ENCODE peak calls at places on chromosomes 6 and 20, in five cellular contexts. E is lower lobe of right lung, M is esophagus muscularis mucosa, K is OCI-LY7, W is MM.1S. B is an unnamed sample.

GRCh38 chr6:114151070-114151685 is 180.2 kb upstream of the HDAC2 start:
- DNase-seq in E (no peak), M (no peak), K (no peak), W (no peak), B (no peak)

GRCh38 chr20:57429579-57430202 is 38.5 kb downstream of the RBM38 start:
- DNase-seq in E (peak), M (no peak), K (no peak), W (no peak), B (peak)

GRCh38 chr20:6468751-6469150 is 298.7 kb upstream of the BMP2 start:
- DNase-seq in E (no peak), M (no peak), K (no peak), W (no peak), B (no peak)

GRCh38 chr20:56043227-56043626 is 37.9 kb upstream of the CBLN4 start:
- DNase-seq in E (no peak), M (no peak), K (no peak), W (no peak), B (no peak)

GRCh38 chr6:17869010-17869752 is 118.3 kb downstream of the KIF13A start:
- DNase-seq in E (no peak), M (no peak), K (no peak), W (no peak), B (no peak)

GRCh38 chr6:129340983-129341382 is 369.0 kb downstream of the ARHGAP18 start:
- DNase-seq in E (no peak), M (no peak), K (no peak), W (no peak), B (no peak)

GRCh38 chr20:63831696-63832686 is 927 bp upstream of the ZBTB46 start:
- DNase-seq in E (no peak), M (no peak), K (no peak), W (no peak), B (no peak)

GRCh38 chr20:61558726-61559125 is 306.7 kb downstream of the CDH4 start:
- DNase-seq in E (no peak), M (no peak), K (no peak), W (no peak), B (no peak)

GRCh38 chr6:125746731-125747588 is 2.5 kb upstream of the HEY2 start:
- DNase-seq in E (peak), M (no peak), K (peak), W (peak), B (peak)

GRCh38 chr6:33124947-33125346 is 49.2 kb downstream of the HLA-DPB1 start:
- DNase-seq in E (no peak), M (no peak), K (no peak), W (no peak), B (no peak)

GRCh38 chr6:80771941-80772340 is 665.5 kb downstream of the BCKDHB start:
- DNase-seq in E (no peak), M (no peak), K (no peak), W (peak), B (no peak)

GRCh38 chr6:133768656-133769295 is 120.1 kb upstream of the TCF21 start:
- DNase-seq in E (no peak), M (no peak), K (no peak), W (no peak), B (no peak)

GRCh38 chr6:150924808-150925654 is 59.5 kb downstream of the MTHFD1L start:
- DNase-seq in E (no peak), M (no peak), K (no peak), W (no peak), B (peak)

GRCh38 chr6:7073810-7074525 is 33.8 kb upstream of the RREB1 start:
- DNase-seq in E (peak), M (no peak), K (no peak), W (peak), B (peak)

GRCh38 chr6:138964012-138964411 is 24.0 kb downstream of the REPS1 start:
- DNase-seq in E (no peak), M (no peak), K (no peak), W (no peak), B (no peak)

GRCh38 chr20:59985864-59986263 is 27.6 kb downstream of the CDH26 start:
- DNase-seq in E (no peak), M (peak), K (peak), W (no peak), B (no peak)

GRCh38 chr6:14235653-14236356 is 118.2 kb downstream of the CD83 start:
- DNase-seq in E (no peak), M (no peak), K (no peak), W (no peak), B (no peak)

GRCh38 chr6:39300739-39301138 is 13.5 kb downstream of the KCNK17 start:
- DNase-seq in E (no peak), M (no peak), K (no peak), W (no peak), B (no peak)

GRCh38 chr20:35901678-35902544 is 52.4 kb downstream of the SCAND1 start:
- DNase-seq in E (no peak), M (no peak), K (no peak), W (no peak), B (no peak)

GRCh38 chr6:17045581-17046322 is 56.1 kb upstream of the STMND1 start:
- DNase-seq in E (no peak), M (peak), K (no peak), W (no peak), B (no peak)

GRCh38 chr6:159075506-159076100 is 30.8 kb upstream of the TAGAP start:
- DNase-seq in E (no peak), M (no peak), K (no peak), W (no peak), B (no peak)

GRCh38 chr20:63577317-63577894 is 3.4 kb upstream of the HELZ2 start:
- DNase-seq in E (no peak), M (no peak), K (no peak), W (no peak), B (no peak)

GRCh38 chr20:51554538-51555165 is 12.1 kb upstream of the NFATC2 start:
- DNase-seq in E (no peak), M (no peak), K (no peak), W (no peak), B (peak)

GRCh38 chr6:3385660-3386151 is 71.1 kb downstream of the SLC22A23 start:
- DNase-seq in E (no peak), M (no peak), K (no peak), W (no peak), B (peak)

GRCh38 chr20:44747166-44748004 is 1.7 kb downstream of the KCNK15 start:
- DNase-seq in E (peak), M (peak), K (peak), W (peak), B (peak)

GRCh38 chr20:57435498-57436222 is 44.5 kb downstream of the RBM38 start:
- DNase-seq in E (peak), M (no peak), K (peak), W (peak), B (peak)

GRCh38 chr6:106247293-106247692 is 78.3 kb downstream of the ATG5 start:
- DNase-seq in E (no peak), M (no peak), K (no peak), W (no peak), B (peak)

GRCh38 chr6:105611606-105612005 is 208.7 kb upstream of the PREP start:
- DNase-seq in E (no peak), M (no peak), K (no peak), W (no peak), B (no peak)

GRCh38 chr20:1441133-1441532 is 25.5 kb downstream of the NSFL1C start:
- DNase-seq in E (no peak), M (no peak), K (no peak), W (no peak), B (no peak)

GRCh38 chr6:9467746-9468145 is 947.1 kb downstream of the TFAP2A start:
- DNase-seq in E (no peak), M (no peak), K (no peak), W (no peak), B (no peak)

GRCh38 chr6:138293996-138294395 is 75.7 kb upstream of the PBOV1 start:
- DNase-seq in E (no peak), M (peak), K (no peak), W (no peak), B (no peak)

GRCh38 chr20:46987001-46987400 is 92.4 kb downstream of the EYA2 start:
- DNase-seq in E (no peak), M (no peak), K (no peak), W (no peak), B (no peak)

GRCh38 chr20:63011798-63012197 is 5.0 kb upstream of the BHLHE23 start:
- DNase-seq in E (no peak), M (no peak), K (no peak), W (no peak), B (peak)

DNA sequence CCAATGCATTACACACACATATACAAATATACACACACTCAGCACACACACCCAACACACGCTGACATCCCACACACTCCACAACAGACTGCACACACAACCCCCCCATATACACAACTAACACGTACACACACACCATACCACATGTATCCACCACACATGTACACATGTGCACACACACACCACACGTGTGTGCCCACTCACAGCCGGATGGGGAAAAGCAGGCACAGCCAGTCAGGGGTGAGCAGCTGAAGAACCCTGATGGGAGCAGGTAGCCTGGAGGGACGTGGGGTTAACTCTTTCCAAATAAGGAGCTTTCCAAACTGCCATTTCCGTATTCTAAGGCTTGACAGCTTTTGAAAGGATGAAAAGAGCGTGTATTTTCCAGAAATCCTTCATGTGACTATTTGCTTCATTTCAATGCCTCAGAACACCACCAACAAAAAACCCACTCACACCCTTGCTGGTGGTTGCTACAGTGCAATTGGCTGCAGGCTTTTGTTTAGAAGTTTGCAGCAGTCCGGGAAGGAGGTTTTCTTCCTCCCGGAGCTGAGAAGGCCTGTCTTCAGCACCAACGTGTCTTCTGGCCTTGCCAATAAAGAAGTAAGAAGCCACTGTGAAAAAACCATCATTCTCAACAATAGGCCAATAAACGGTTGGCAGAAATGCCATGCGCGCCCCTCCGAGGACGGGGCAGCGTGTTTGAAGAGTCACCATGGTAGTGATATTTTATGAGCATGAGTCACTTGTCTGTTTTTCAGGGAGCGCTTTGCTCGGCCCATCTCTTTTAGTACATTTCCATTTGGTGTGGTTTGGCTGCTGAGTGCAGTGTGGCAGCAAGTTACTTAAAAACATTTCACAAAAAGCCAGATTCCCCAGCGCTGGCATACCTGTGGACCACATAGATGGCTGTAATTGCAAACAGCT is 131.3 kb upstream of the GMDS start:
- DNase-seq in E (no peak), M (no peak), K (no peak), W (no peak), B (no peak)
- TF ChIP-seq CTCF in E (no peak), M (no peak), K (no peak), W (no peak), B (no peak)

GRCh38 chr6:35139924-35140524 is 1.1 kb downstream of the TCP11 start:
- DNase-seq in E (no peak), M (no peak), K (peak), W (peak), B (peak)

GRCh38 chr6:35145757-35146156 is 4.6 kb upstream of the TCP11 start:
- DNase-seq in E (no peak), M (no peak), K (no peak), W (no peak), B (no peak)

GRCh38 chr6:35142578-35142977 is 1.4 kb upstream of the TCP11 start:
- DNase-seq in E (no peak), M (no peak), K (no peak), W (no peak), B (no peak)

GRCh38 chr6:35139470-35139869 is 1.7 kb downstream of the TCP11 start:
- DNase-seq in E (no peak), M (no peak), K (no peak), W (no peak), B (no peak)

GRCh38 chr6:35140991-35141720 is at the start of gene TCP11:
- DNase-seq in E (peak), M (no peak), K (no peak), W (no peak), B (peak)
- H3K4me3 ChIP-seq in E (peak), M (peak), K (no peak), W (no peak), B (no peak)

DNA sequence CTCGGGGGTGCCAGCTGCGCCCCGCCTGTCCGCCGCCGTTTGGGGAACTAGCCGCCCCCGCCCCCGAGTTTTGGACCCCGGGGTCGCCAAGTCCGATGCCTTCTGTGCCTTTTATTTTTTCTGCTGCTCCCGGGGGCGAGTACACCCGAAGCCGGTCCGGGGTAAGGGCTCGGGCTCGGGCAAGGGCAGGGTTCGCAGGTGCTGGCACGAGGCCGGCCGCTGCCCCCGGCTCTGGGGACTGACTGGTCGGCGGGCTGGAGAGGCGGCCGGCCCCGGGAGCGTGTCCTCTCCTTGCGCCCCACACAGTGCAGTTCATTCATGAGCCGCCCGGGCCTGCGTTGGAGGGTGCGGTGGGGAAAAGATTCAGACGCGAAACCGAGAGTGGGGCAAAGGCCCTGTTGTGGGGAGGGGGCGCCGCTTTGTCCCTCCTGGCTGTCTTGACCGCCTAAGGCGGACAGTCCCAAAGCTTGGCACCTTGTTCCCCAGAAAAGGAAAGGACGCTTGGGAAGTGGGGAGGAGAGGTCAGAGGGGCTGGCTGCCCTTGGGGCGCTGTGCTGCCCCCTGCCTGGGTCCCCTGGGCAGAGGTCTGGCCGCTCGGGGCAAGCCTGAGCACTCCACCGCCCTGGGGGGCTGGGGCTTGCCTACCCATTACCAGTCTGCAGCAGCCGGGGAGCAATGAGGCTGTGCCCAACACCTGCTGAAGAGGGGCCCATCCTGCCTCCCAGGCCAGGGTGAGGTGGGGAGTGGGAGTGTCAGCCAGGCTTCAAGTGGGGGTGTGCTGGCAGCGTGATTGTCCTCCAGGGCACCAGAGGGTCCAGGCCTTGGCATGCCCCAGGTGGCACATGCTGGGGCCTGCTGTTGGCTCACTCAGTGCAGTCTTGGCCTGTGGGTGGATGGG is 915 bp downstream of the TMEM63B start:
- DNase-seq in E (peak), M (no peak), K (peak), W (peak), B (peak)
- TF ChIP-seq CTCF in E (no peak), M (no peak), K (peak), W (peak), B (no peak)

GRCh38 chr6:101513181-101513580 is 119.7 kb downstream of the GRIK2 start:
- DNase-seq in E (no peak), M (no peak), K (no peak), W (no peak), B (no peak)

DNA sequence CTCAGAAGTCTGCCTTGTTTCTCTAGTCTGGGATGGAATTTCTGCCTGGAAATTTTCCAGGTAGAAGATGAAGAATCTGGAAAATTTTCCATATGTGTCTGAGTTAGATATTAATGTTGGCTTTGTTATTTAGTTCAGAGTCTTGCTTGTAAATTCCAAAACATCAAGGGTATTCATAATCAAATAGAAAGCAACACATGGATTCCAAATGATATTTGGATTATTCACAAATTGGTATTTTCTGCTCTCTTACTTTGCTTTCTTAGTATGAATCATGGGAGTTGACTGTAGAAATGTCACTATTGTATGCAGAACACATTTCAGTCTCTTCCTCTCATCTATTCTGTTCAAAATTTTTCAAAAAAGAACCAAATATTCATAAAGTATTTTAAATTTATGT is 116.0 kb downstream of the GRIK2 start:
- DNase-seq in E (no peak), M (no peak), K (no peak), W (no peak), B (no peak)
- H3K4me3 ChIP-seq in E (no peak), M (no peak), K (no peak), W (no peak), B (no peak)

GRCh38 chr6:53369051-53369450 is 20.3 kb upstream of the ELOVL5 start:
- DNase-seq in E (no peak), M (no peak), K (no peak), W (no peak), B (no peak)
- TF ChIP-seq CTCF in E (no peak), M (no peak), K (no peak), W (no peak), B (no peak)

GRCh38 chr20:4773736-4774135 is 52.0 kb downstream of the PRND start:
- DNase-seq in E (no peak), M (no peak), K (no peak), W (no peak), B (no peak)
- H3K4me3 ChIP-seq in E (no peak), M (no peak), K (no peak), W (no peak), B (no peak)

GRCh38 chr6:88982720-88983119 is 19.3 kb upstream of the RNGTT start:
- DNase-seq in E (no peak), M (no peak), K (peak), W (peak), B (peak)

GRCh38 chr6:88985901-88986300 is 22.5 kb upstream of the RNGTT start:
- DNase-seq in E (no peak), M (no peak), K (no peak), W (no peak), B (no peak)

GRCh38 chr6:88987922-88988321 is 24.5 kb upstream of the RNGTT start:
- DNase-seq in E (no peak), M (no peak), K (no peak), W (no peak), B (no peak)

GRCh38 chr6:88984152-88984551 is 20.7 kb upstream of the RNGTT start:
- DNase-seq in E (no peak), M (no peak), K (no peak), W (no peak), B (no peak)

GRCh38 chr6:88983532-88983931 is 20.1 kb upstream of the RNGTT start:
- DNase-seq in E (no peak), M (no peak), K (peak), W (no peak), B (peak)
- TF ChIP-seq CTCF in E (peak), M (peak), K (peak), W (peak), B (peak)

GRCh38 chr6:42190784-42191183 is 4.0 kb downstream of the GUCA1B start:
- DNase-seq in E (no peak), M (no peak), K (no peak), W (no peak), B (no peak)

GRCh38 chr6:42197574-42198362 is 3.0 kb upstream of the GUCA1B start:
- DNase-seq in E (no peak), M (no peak), K (no peak), W (no peak), B (no peak)

GRCh38 chr6:42195415-42195814 is 659 bp upstream of the GUCA1B start:
- DNase-seq in E (no peak), M (no peak), K (no peak), W (no peak), B (no peak)

GRCh38 chr6:42194056-42194455 is 700 bp downstream of the GUCA1B start:
- DNase-seq in E (no peak), M (no peak), K (no peak), W (no peak), B (no peak)

GRCh38 chr6:42193491-42193894 is 1.3 kb downstream of the GUCA1B start:
- DNase-seq in E (no peak), M (no peak), K (no peak), W (no peak), B (no peak)
- H3K4me3 ChIP-seq in E (no peak), M (no peak), K (no peak), W (no peak), B (no peak)